ENCODE peak calls at places on chromosome 1, in nine cellular contexts. D is IMR-90; E is WERI-Rb-1; H is AG09309; C is bronchial epithelial cell; S is HCT116; O is CD4-positive, alpha-beta T cell; L is mucosa of descending colon; J is H9. A is an unnamed sample.

GRCh38 chr1:202291961-202292712 is 49.6 kb downstream of the UBE2T start:
- DNase-seq in D (peak; percentile 88), E (peak; percentile 78), H (peak; percentile 43), C (peak; percentile 79), S (no peak), O (no peak), L (no peak), J (no peak), A (peak; percentile 78)

GRCh38 chr1:228064296-228064695 is 18.2 kb upstream of the ARF1 start:
- DNase-seq in D (no peak), E (no peak), H (no peak), C (no peak), S (no peak), O (no peak), L (no peak), J (peak; percentile 51), A (no peak)

GRCh38 chr1:221161571-221162041 is 282.4 kb downstream of the HLX start:
- DNase-seq in D (peak; percentile 13), E (no peak), H (no peak), C (no peak), S (no peak), O (no peak), L (no peak), J (no peak), A (peak; percentile 14)

GRCh38 chr1:185719021-185719420 is 15.2 kb upstream of the HMCN1 start:
- DNase-seq in D (peak; percentile 92), E (peak; percentile 12), H (peak; percentile 91), C (peak; percentile 99), S (peak; percentile 49), O (no peak), L (no peak), J (peak; percentile 61), A (peak; percentile 96)

GRCh38 chr1:3907031-3907534 is 7.0 kb upstream of the C1orf174 start:
- DNase-seq in D (no peak), E (peak; percentile 85), H (no peak), C (no peak), S (no peak), O (no peak), L (no peak), J (no peak), A (no peak)

GRCh38 chr1:47380699-47381098 is 35.4 kb upstream of the FOXE3 start:
- DNase-seq in D (no peak), E (no peak), H (no peak), C (no peak), S (no peak), O (no peak), L (no peak), J (no peak), A (no peak)

GRCh38 chr1:220879090-220879508 is at the start of gene HLX:
- DNase-seq in D (peak; percentile 92), E (peak; percentile 72), H (peak; percentile 72), C (peak; percentile 16), S (peak; percentile 56), O (no peak), L (peak; percentile 78), J (peak; percentile 63), A (peak; percentile 84)

GRCh38 chr1:222928212-222928611 is 113.4 kb downstream of the DISP1 start:
- DNase-seq in D (peak; percentile 21), E (peak; percentile 45), H (no peak), C (peak; percentile 63), S (no peak), O (no peak), L (peak; percentile 42), J (peak; percentile 87), A (peak; percentile 42)

GRCh38 chr1:246267426-246267825 is 239.7 kb downstream of the SMYD3 start:
- DNase-seq in D (no peak), E (no peak), H (no peak), C (no peak), S (no peak), O (no peak), L (no peak), J (no peak), A (no peak)

GRCh38 chr1:246265481-246265880 is 241.6 kb downstream of the SMYD3 start:
- DNase-seq in D (peak; percentile 23), E (no peak), H (no peak), C (no peak), S (no peak), O (no peak), L (no peak), J (no peak), A (peak; percentile 17)

GRCh38 chr1:246262281-246262680 is 244.8 kb downstream of the SMYD3 start:
- DNase-seq in D (peak; percentile 8), E (no peak), H (no peak), C (peak; percentile 59), S (no peak), O (no peak), L (no peak), J (no peak), A (no peak)

GRCh38 chr1:246258250-246258649 is 248.8 kb downstream of the SMYD3 start:
- DNase-seq in D (no peak), E (no peak), H (no peak), C (no peak), S (no peak), O (no peak), L (no peak), J (no peak), A (no peak)

DNA sequence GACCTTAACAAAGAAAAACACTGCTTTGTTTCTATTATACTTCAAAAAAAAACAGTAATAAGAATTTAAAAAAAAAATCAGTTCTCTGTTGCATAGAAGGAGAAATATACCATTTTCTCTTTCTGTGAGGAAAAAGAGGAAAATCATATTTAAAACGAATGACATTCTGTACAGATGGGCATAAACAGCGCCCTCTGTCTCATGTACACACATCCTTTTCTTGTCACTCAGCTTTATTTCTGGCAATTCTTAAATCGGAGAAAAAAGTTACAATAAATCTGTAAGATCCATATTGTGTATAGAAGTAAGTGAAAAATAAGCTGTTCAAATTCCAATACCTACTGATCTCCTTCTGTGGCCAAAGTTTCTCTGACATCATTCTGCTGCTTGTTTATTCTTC is 245.4 kb downstream of the SMYD3 start:
- DNase-seq in D (peak; percentile 8), E (no peak), H (no peak), C (no peak), S (no peak), O (no peak), L (no peak), J (no peak), A (no peak)
- TF ChIP-seq CTCF in D (no peak), E (peak; percentile 31), H (peak; percentile 22), C (no peak), S (peak; percentile 41), O (no peak), L (no peak), J (peak; percentile 38), A (peak; percentile 72)

GRCh38 chr1:7069888-7070287 is 284.6 kb downstream of the CAMTA1 start:
- DNase-seq in D (no peak), E (no peak), H (no peak), C (no peak), S (no peak), O (no peak), L (no peak), J (peak; percentile 79), A (no peak)

GRCh38 chr1:7068552-7068951 is 283.3 kb downstream of the CAMTA1 start:
- DNase-seq in D (no peak), E (no peak), H (no peak), C (no peak), S (no peak), O (no peak), L (no peak), J (no peak), A (no peak)

DNA sequence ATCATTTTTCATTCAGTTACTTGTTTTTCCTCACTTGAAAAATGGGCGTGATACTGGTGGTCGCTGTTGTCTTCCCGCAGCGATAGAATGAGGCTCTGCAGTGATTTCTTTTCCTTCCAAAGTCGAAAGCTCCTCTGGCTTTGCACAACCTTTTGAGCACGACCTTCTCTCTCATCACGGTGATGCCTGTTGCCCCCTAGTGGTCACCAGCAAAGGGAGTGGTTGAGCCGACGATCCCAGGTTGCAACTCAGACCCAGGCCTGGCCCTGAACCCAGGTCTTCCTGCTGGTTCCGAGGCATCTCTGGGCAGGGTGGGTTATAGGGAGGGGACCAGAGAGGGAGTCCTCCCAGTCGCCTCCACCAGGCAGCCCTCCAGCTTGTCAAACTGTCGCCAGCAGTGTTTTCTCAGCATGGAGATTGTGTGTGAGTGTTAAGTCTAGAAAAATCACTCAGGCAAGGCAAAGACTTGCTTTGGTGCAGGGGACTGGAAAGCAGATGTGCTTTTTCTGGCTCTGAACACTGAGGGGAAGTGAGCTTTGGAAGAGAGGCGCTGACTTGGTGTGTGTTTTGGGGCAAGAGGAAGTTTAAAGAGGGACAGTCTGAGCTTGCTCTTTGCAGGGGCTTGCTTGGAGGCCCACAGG is 285.3 kb downstream of the CAMTA1 start:
- DNase-seq in D (peak; percentile 72), E (peak; percentile 77), H (peak; percentile 23), C (peak; percentile 51), S (peak; percentile 18), O (peak; percentile 33), L (peak; percentile 49), J (peak; percentile 86), A (peak; percentile 50)
- TF ChIP-seq CTCF in D (peak; percentile 81), E (peak; percentile 94), H (peak; percentile 96), C (peak; percentile 95), S (peak; percentile 93), O (peak; percentile 79), L (peak; percentile 64), J (peak; percentile 92), A (peak; percentile 93)

DNA sequence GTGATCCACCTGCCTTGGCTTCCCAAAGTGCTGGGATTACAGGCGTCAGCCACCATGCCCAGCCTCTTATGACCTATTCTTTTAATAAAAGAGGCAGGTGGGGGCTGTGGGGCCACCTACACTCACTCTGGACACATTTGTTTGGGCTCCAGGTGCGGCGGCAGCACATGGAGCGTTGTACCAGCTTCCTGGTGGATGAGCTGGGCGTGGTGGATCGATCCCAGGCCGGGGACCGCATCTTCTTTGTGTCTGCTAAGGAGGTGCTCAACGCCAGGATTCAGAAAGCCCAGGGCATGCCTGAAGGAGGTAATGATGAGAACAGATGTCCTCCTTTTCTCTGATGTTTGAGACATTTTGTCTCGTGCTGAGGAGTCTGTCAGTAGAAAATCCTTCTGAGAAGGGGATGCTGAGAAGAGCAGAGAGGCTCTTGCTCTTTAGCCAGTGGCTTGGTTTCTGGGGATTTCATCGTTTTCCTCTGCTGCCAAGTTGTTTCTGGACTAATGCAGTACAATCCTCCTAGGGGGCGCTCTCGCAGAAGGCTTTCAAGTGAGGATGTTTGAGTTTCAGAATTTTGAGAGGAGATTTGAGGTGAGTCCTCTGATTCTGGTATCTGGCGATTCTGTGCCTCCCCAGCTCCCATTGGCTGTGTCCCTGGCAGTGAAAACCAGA is 17.9 kb upstream of the MIIP start:
- DNase-seq in D (peak; percentile 56), E (peak; percentile 66), H (peak; percentile 54), C (no peak), S (peak; percentile 77), O (peak; percentile 22), L (no peak), J (peak; percentile 66), A (no peak)
- TF ChIP-seq CTCF in D (peak; percentile 48), E (peak; percentile 73), H (peak; percentile 50), C (peak; percentile 30), S (peak; percentile 68), O (peak; percentile 15), L (no peak), J (peak; percentile 84), A (peak; percentile 75)

GRCh38 chr1:192489046-192489445 is 86.5 kb upstream of the RGS1 start:
- DNase-seq in D (peak; percentile 40), E (no peak), H (peak; percentile 51), C (no peak), S (no peak), O (no peak), L (no peak), J (no peak), A (no peak)

GRCh38 chr1:192489748-192490147 is 85.8 kb upstream of the RGS1 start:
- DNase-seq in D (peak; percentile 95), E (no peak), H (peak; percentile 84), C (peak; percentile 95), S (no peak), O (peak; percentile 10), L (peak; percentile 27), J (peak; percentile 40), A (peak; percentile 95)

GRCh38 chr1:192485692-192486436 is 89.7 kb upstream of the RGS1 start:
- DNase-seq in D (peak; percentile 99), E (no peak), H (peak; percentile 94), C (peak; percentile 96), S (no peak), O (no peak), L (no peak), J (no peak), A (peak; percentile 91)

GRCh38 chr1:192491804-192492554 is 83.6 kb upstream of the RGS1 start:
- DNase-seq in D (peak; percentile 45), E (no peak), H (no peak), C (peak; percentile 23), S (no peak), O (no peak), L (no peak), J (no peak), A (peak; percentile 17)

DNA sequence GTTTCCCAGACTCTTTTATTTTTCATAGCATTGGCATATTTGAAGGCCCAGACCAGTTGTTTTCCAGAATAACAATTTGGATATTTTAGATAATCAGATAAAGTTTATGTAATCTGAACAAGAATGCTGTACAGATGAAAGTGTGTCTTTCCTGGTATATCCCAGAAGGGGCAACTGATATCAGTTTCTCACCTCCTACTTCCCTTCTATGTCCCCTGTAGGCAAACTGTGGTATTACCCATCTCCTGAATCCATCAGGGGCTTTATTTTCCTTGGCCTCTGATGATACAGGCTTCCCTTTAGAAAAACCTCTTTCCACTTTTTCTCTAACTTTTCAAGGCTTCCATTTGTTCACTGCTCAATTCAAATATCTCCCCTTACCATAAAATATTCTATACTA is 87.5 kb upstream of the RGS1 start:
- DNase-seq in D (no peak), E (no peak), H (no peak), C (no peak), S (no peak), O (no peak), L (no peak), J (no peak), A (no peak)
- TF ChIP-seq CTCF in D (peak; percentile 5), E (no peak), H (peak; percentile 20), C (peak; percentile 7), S (peak; percentile 52), O (no peak), L (no peak), J (peak; percentile 69), A (peak; percentile 62)

A was measured in HFFc6.